ENCODE peak calls at places on chromosomes 7 and 10, in four cellular contexts. K is NB4, A is colonic mucosa, X is psoas muscle. D is an unnamed sample.

GRCh38 chr10:15155978-15156377 is 12.5 kb downstream of the NMT2 start:
- DNase-seq in K (no peak), A (no peak), X (no peak), D (no peak)

GRCh38 chr7:137975223-137975622 is 26.7 kb downstream of the CREB3L2 start:
- DNase-seq in K (no peak), A (no peak), X (no peak), D (no peak)

GRCh38 chr7:130208511-130208910 is 851 bp downstream of the SSMEM1 start:
- DNase-seq in K (no peak), A (no peak), X (no peak), D (no peak)

GRCh38 chr10:129675027-129675769 is 208.2 kb downstream of the MGMT start:
- DNase-seq in K (no peak), A (no peak), X (no peak), D (no peak)

GRCh38 chr10:15293862-15294835 is 76.9 kb downstream of the FAM171A1 start:
- DNase-seq in K (no peak), A (no peak), X (no peak), D (peak)

GRCh38 chr10:115654961-115655360 is 561.8 kb downstream of the ATRNL1 start:
- DNase-seq in K (no peak), A (no peak), X (no peak), D (peak)

GRCh38 chr7:114109299-114109698 is 190.5 kb upstream of the PPP1R3A start:
- DNase-seq in K (no peak), A (no peak), X (no peak), D (no peak)

GRCh38 chr7:79241288-79242055 is 212.0 kb downstream of the MAGI2 start:
- DNase-seq in K (no peak), A (no peak), X (no peak), D (peak)

GRCh38 chr10:78365711-78366110 is 332.0 kb downstream of the RPS24 start:
- DNase-seq in K (no peak), A (no peak), X (no peak), D (no peak)

GRCh38 chr7:98315318-98315993 is 34.0 kb downstream of the BRI3 start:
- DNase-seq in K (no peak), A (no peak), X (no peak), D (no peak)

GRCh38 chr10:116792772-116793171 is 50.4 kb upstream of the HSPA12A start:
- DNase-seq in K (no peak), A (no peak), X (no peak), D (no peak)

GRCh38 chr10:62811159-62811875 is 4.8 kb downstream of the EGR2 start:
- DNase-seq in K (no peak), A (no peak), X (no peak), D (no peak)

GRCh38 chr10:12321641-12322040 is 27.7 kb upstream of the CAMK1D start:
- DNase-seq in K (no peak), A (no peak), X (no peak), D (no peak)

GRCh38 chr10:17094844-17095243 is 34.8 kb downstream of the CUBN start:
- DNase-seq in K (no peak), A (no peak), X (no peak), D (no peak)

GRCh38 chr10:110370005-110370404 is 65.3 kb upstream of the SMNDC1 start:
- DNase-seq in K (no peak), A (no peak), X (no peak), D (no peak)

GRCh38 chr7:87123105-87123504 is 29.1 kb upstream of the DMTF1 start:
- DNase-seq in K (no peak), A (no peak), X (no peak), D (no peak)

DNA sequence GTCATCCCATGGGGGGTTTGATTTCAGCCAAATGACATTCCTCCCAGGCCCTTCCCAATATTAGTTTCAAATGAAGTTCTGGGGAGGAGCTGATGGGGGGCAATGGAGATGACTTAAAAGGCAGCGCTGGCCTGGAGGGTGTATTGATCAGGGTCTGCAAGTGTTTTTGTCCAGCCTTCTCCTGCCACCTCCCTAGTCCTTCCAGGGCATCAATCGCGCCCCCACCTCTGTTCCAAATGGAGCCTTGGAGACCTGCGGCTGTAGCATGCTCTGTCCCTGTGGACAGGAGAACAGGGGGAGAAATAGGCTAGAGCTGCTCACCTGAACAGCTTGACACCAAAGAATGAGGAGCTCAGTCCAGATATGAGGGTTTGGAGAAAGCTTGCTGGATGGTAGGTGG is 386.8 kb upstream of the PODXL start:
- DNase-seq in K (no peak), A (no peak), X (no peak), D (no peak)
- H3K4me3 ChIP-seq in K (no peak), A (no peak), X (no peak), D (no peak)

GRCh38 chr10:102557569-102557968 is 53.8 kb downstream of the SUFU start:
- DNase-seq in K (no peak), A (no peak), X (no peak), D (no peak)
- H3K4me3 ChIP-seq in K (no peak), A (no peak), X (no peak), D (no peak)

GRCh38 chr10:74923556-74923955 is 97.2 kb downstream of the KAT6B start:
- DNase-seq in K (peak), A (no peak), X (no peak), D (no peak)
- H3K4me3 ChIP-seq in K (no peak), A (no peak), X (peak), D (no peak)

GRCh38 chr7:157612009-157612663 is 275.3 kb downstream of the DNAJB6 start:
- DNase-seq in K (no peak), A (no peak), X (no peak), D (no peak)

GRCh38 chr7:157611341-157611740 is 274.5 kb downstream of the DNAJB6 start:
- DNase-seq in K (no peak), A (no peak), X (no peak), D (no peak)

GRCh38 chr7:157614457-157615020 is 277.7 kb downstream of the DNAJB6 start:
- DNase-seq in K (peak), A (no peak), X (no peak), D (no peak)

GRCh38 chr7:157613575-157614322 is 276.9 kb downstream of the DNAJB6 start:
- DNase-seq in K (peak), A (no peak), X (no peak), D (no peak)

GRCh38 chr7:157612664-157613561 is 276.1 kb downstream of the DNAJB6 start:
- DNase-seq in K (peak), A (peak), X (peak), D (no peak)
- H3K4me3 ChIP-seq in K (peak), A (peak), X (peak), D (peak)

DNA sequence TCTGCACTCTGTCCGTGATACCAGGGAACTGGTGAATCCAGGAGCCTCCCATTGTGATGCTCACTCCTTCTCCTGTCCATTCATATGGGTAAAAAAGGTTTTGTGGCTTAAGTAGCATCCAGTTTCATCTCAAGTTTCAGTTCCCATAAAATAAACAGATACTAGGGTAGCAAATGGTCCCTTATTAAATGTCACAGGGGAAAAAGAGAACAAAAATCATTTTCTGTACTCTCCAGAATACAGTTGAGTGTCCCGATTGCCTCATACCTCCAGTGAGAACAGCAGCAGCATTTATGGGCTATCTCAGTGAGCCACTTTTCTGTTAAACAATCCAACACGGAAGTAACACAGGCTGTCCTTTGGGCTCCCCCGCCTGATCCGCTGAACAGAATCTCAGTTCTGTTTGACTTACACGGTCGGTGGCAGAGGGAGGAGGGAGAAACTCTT is 179.6 kb downstream of the CELF2 start:
- DNase-seq in K (no peak), A (peak), X (peak), D (no peak)
- H3K4me3 ChIP-seq in K (no peak), A (no peak), X (no peak), D (no peak)